ENCODE peak calls at places on chromosome X, in seven cellular contexts. Y is stomach, N is HCT116, O is breast epithelium, L is GM12878, D is suprapubic skin, F is Panc1. J is an unnamed sample.

GRCh38 chrX:40010550-40011364 is 87.0 kb downstream of the BCOR start:
- DNase-seq in Y (no peak), N (no peak), O (no peak), L (no peak), D (no peak), F (no peak), J (no peak)

GRCh38 chrX:123590842-123591491 is 141.9 kb downstream of the THOC2 start:
- DNase-seq in Y (no peak), N (no peak), O (no peak), L (peak; percentile 24), D (no peak), F (no peak), J (no peak)

GRCh38 chrX:131548994-131549393 is 5.1 kb downstream of the OR13H1 start:
- DNase-seq in Y (no peak), N (no peak), O (no peak), L (no peak), D (no peak), F (no peak), J (no peak)

GRCh38 chrX:3962511-3963350 is 249.3 kb upstream of the PRKX start:
- DNase-seq in Y (no peak), N (no peak), O (no peak), L (no peak), D (no peak), F (peak; percentile 1), J (no peak)

GRCh38 chrX:103240155-103240554 is 14.8 kb downstream of the TCEAL8 start:
- DNase-seq in Y (no peak), N (no peak), O (no peak), L (no peak), D (no peak), F (no peak), J (no peak)

GRCh38 chrX:86133761-86134160 is 14.5 kb upstream of the DACH2 start:
- DNase-seq in Y (no peak), N (no peak), O (no peak), L (no peak), D (no peak), F (no peak), J (no peak)

GRCh38 chrX:49840679-49841078 is 11.6 kb downstream of the PAGE4 start:
- DNase-seq in Y (peak; percentile 78), N (peak; percentile 57), O (no peak), L (peak; percentile 15), D (no peak), F (peak; percentile 12), J (peak; percentile 27)

GRCh38 chrX:19627081-19627480 is 111.8 kb upstream of the MAP3K15 start:
- DNase-seq in Y (no peak), N (no peak), O (no peak), L (no peak), D (no peak), F (no peak), J (no peak)

GRCh38 chrX:68829594-68830485 is 1.0 kb downstream of the EFNB1 start:
- DNase-seq in Y (no peak), N (no peak), O (no peak), L (no peak), D (peak; percentile 76), F (no peak), J (no peak)

GRCh38 chrX:142982679-142983078 is 43.0 kb upstream of the SPANXN4 start:
- DNase-seq in Y (no peak), N (no peak), O (no peak), L (no peak), D (no peak), F (no peak), J (no peak)

GRCh38 chrX:101190736-101191135 is 28.9 kb upstream of the DRP2 start:
- DNase-seq in Y (no peak), N (no peak), O (no peak), L (no peak), D (no peak), F (no peak), J (no peak)

GRCh38 chrX:10507181-10507580 is 113.2 kb downstream of the MID1 start:
- DNase-seq in Y (no peak), N (no peak), O (peak; percentile 63), L (no peak), D (no peak), F (no peak), J (no peak)

GRCh38 chrX:679161-679979 is 48.8 kb downstream of the SHOX start:
- DNase-seq in Y (no peak), N (no peak), O (no peak), L (no peak), D (no peak), F (no peak), J (no peak)

DNA sequence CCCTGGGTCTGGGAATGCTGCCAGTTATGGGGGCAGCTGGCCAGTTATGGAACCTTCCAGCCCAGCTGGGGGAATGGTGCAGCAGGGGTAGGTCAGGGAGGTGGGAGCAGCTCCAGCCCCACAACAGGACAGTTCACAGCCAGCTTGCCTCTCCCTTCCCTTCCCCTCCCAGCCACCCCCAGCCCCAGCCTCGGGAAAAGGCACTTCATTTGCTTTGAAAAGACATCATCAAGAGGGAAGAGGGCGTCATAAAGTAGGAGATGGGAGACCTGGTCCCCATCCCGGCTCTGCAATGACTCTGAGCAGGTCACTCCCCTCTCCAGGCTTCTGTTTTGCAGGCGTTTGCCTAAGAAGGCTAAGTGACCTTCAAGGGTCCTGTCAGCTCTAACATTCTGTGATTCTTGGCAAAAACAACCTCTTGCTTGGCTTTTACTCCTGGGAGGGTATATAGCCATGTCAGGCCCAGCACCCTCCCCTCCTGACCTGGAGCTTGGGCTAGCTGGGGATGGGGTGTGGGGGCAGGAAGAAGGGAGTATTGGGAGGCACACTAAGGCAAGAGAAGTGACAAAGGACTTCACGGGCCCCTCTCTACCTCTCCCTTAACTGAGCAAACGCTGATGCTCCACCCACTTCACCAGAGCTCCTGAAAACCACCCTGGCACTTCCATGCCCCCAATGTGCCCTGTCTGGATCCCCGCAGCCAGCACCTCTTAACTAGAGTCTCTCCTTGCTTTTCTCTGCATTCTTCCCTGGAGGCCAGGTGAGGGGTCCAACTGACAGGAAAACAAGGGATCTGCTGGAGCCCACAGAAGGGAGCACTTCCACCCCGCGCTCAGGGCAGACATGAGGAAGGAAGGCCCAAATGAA is 7.8 kb downstream of the APLN start:
- DNase-seq in Y (peak; percentile 15), N (no peak), O (no peak), L (no peak), D (no peak), F (no peak), J (no peak)
- TF ChIP-seq POLR2AphosphoS5 in Y (no peak), N (no peak), O (no peak), L (no peak), D (no peak), F (no peak), J (no peak)

DNA sequence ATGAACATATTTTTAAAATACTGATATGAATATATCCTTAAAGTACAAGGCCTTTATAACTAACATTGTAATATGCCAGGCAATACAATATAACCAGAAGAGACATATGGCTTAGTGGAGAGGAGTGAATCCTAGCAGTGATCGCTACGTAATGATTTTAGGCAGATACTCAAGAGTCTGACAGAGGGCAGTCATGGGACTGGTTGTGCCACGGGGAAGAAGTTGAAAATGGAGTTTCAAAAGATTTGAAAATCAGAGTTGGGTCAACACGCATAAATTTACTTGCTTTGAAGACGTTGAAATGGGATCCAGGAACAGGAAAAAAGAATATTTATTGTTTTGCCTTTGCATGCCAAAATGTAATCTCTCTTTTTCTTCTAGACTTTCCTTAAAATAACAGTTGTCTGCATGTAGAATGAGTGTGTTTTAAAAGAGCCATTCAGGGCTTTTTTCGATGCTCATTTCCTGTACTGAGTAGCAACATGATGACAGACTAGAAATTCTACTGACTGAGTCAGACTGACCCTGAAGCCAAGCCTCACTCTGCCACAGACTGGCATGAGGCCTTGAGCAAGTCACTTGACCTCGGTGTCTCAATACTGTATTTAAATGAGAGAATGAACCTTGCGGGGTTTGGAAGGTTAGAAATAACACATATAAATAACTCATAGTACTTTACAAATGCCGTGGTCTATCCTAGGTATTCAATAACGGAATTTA is 8.1 kb upstream of the SMS start:
- DNase-seq in Y (no peak), N (no peak), O (no peak), L (no peak), D (no peak), F (peak; percentile 64), J (no peak)
- TF ChIP-seq POLR2AphosphoS5 in Y (no peak), N (no peak), O (no peak), L (no peak), D (no peak), F (no peak), J (no peak)

GRCh38 chrX:130091976-130092522 is 18.2 kb downstream of the ELF4 start:
- DNase-seq in Y (peak; percentile 63), N (no peak), O (no peak), L (peak; percentile 81), D (no peak), F (no peak), J (peak; percentile 83)
- TF ChIP-seq POLR2AphosphoS5 in Y (no peak), N (no peak), O (no peak), L (no peak), D (no peak), F (no peak), J (no peak)

GRCh38 chrX:43682726-43683125 is 26.6 kb downstream of the MAOA start:
- DNase-seq in Y (no peak), N (no peak), O (no peak), L (no peak), D (no peak), F (no peak), J (no peak)
- TF ChIP-seq POLR2AphosphoS5 in Y (no peak), N (no peak), O (no peak), L (no peak), D (no peak), F (no peak), J (no peak)

J was measured in transverse colon.